ENCODE peak calls at places on chromosome 9, in six cellular contexts. One of them, this sample, is unnamed.

GRCh38 chr9:16154570-16155078 is 601.8 kb downstream of the CCDC171 start:
- DNase-seq in ecto neural progenitor cell: peak; percentile 79
- DNase-seq in activated CD4-positive, alpha-beta T cell treated with anti-CD3 and anti-CD28 coated beads, Interleukin-2, amount 10 ng/mL, durations not matched to agents 7 days and 5 days: peak; percentile 25
- DNase-seq in adrenal gland: no peak
- DNase-seq in globus pallidus: no peak
- DNase-seq in HCEC 1CT: no peak
- DNase-seq in this sample: no peak

GRCh38 chr9:75855509-75855908 is 35.0 kb upstream of the PCSK5 start:
- DNase-seq in HCEC 1CT: peak; percentile 9
- DNase-seq in activated CD4-positive, alpha-beta T cell treated with anti-CD3 and anti-CD28 coated beads, Interleukin-2, amount 10 ng/mL, durations not matched to agents 7 days and 5 days: no peak
- DNase-seq in globus pallidus: no peak
- DNase-seq in ecto neural progenitor cell: no peak
- DNase-seq in adrenal gland: no peak
- DNase-seq in this sample: no peak

GRCh38 chr9:71683598-71684235 is 84.6 kb downstream of the CEMIP2 start:
- DNase-seq in globus pallidus: peak; percentile 8
- DNase-seq in HCEC 1CT: no peak
- DNase-seq in ecto neural progenitor cell: no peak
- DNase-seq in activated CD4-positive, alpha-beta T cell treated with anti-CD3 and anti-CD28 coated beads, Interleukin-2, amount 10 ng/mL, durations not matched to agents 7 days and 5 days: no peak
- DNase-seq in adrenal gland: no peak
- DNase-seq in this sample: no peak

GRCh38 chr9:91101598-91102168 is 260.0 kb downstream of the AUH start:
- DNase-seq in HCEC 1CT: no peak
- DNase-seq in adrenal gland: no peak
- DNase-seq in activated CD4-positive, alpha-beta T cell treated with anti-CD3 and anti-CD28 coated beads, Interleukin-2, amount 10 ng/mL, durations not matched to agents 7 days and 5 days: peak; percentile 95
- DNase-seq in ecto neural progenitor cell: no peak
- DNase-seq in globus pallidus: no peak
- DNase-seq in this sample: no peak

GRCh38 chr9:19102181-19102630 is 498 bp downstream of the HAUS6 start:
- DNase-seq in globus pallidus: peak; percentile 10
- DNase-seq in activated CD4-positive, alpha-beta T cell treated with anti-CD3 and anti-CD28 coated beads, Interleukin-2, amount 10 ng/mL, durations not matched to agents 7 days and 5 days: peak; percentile 55
- DNase-seq in adrenal gland: no peak
- DNase-seq in HCEC 1CT: peak; percentile 33
- DNase-seq in ecto neural progenitor cell: peak; percentile 54
- DNase-seq in this sample: no peak

GRCh38 chr9:126674365-126675146 is 60.8 kb downstream of the LMX1B start:
- DNase-seq in adrenal gland: no peak
- DNase-seq in HCEC 1CT: no peak
- DNase-seq in globus pallidus: no peak
- DNase-seq in activated CD4-positive, alpha-beta T cell treated with anti-CD3 and anti-CD28 coated beads, Interleukin-2, amount 10 ng/mL, durations not matched to agents 7 days and 5 days: no peak
- DNase-seq in ecto neural progenitor cell: no peak
- DNase-seq in this sample: no peak

GRCh38 chr9:103397868-103398600 is 402.9 kb downstream of the CYLC2 start:
- DNase-seq in activated CD4-positive, alpha-beta T cell treated with anti-CD3 and anti-CD28 coated beads, Interleukin-2, amount 10 ng/mL, durations not matched to agents 7 days and 5 days: peak; percentile 30
- DNase-seq in ecto neural progenitor cell: peak; percentile 52
- DNase-seq in adrenal gland: peak; percentile 27
- DNase-seq in globus pallidus: peak; percentile 37
- DNase-seq in HCEC 1CT: peak; percentile 44
- DNase-seq in this sample: peak; percentile 68

GRCh38 chr9:115653231-115653630 is 500.4 kb upstream of the PAPPA start:
- DNase-seq in activated CD4-positive, alpha-beta T cell treated with anti-CD3 and anti-CD28 coated beads, Interleukin-2, amount 10 ng/mL, durations not matched to agents 7 days and 5 days: no peak
- DNase-seq in globus pallidus: no peak
- DNase-seq in adrenal gland: no peak
- DNase-seq in HCEC 1CT: peak; percentile 41
- DNase-seq in ecto neural progenitor cell: no peak
- DNase-seq in this sample: no peak

GRCh38 chr9:123406691-123407536 is 50.9 kb downstream of the CRB2 start:
- DNase-seq in HCEC 1CT: no peak
- DNase-seq in ecto neural progenitor cell: no peak
- DNase-seq in globus pallidus: no peak
- DNase-seq in adrenal gland: no peak
- DNase-seq in activated CD4-positive, alpha-beta T cell treated with anti-CD3 and anti-CD28 coated beads, Interleukin-2, amount 10 ng/mL, durations not matched to agents 7 days and 5 days: no peak
- DNase-seq in this sample: no peak

GRCh38 chr9:110213413-110214044 is 5.6 kb upstream of the C9orf152 start:
- DNase-seq in adrenal gland: no peak
- DNase-seq in HCEC 1CT: no peak
- DNase-seq in ecto neural progenitor cell: no peak
- DNase-seq in globus pallidus: no peak
- DNase-seq in activated CD4-positive, alpha-beta T cell treated with anti-CD3 and anti-CD28 coated beads, Interleukin-2, amount 10 ng/mL, durations not matched to agents 7 days and 5 days: no peak
- DNase-seq in this sample: no peak

GRCh38 chr9:69176446-69177135 is 2.5 kb downstream of the TJP2 start:
- DNase-seq in ecto neural progenitor cell: no peak
- DNase-seq in globus pallidus: no peak
- DNase-seq in adrenal gland: no peak
- DNase-seq in HCEC 1CT: no peak
- DNase-seq in activated CD4-positive, alpha-beta T cell treated with anti-CD3 and anti-CD28 coated beads, Interleukin-2, amount 10 ng/mL, durations not matched to agents 7 days and 5 days: no peak
- DNase-seq in this sample: no peak

GRCh38 chr9:96219615-96220257 is 82.2 kb downstream of the HSD17B3 start:
- DNase-seq in globus pallidus: no peak
- DNase-seq in ecto neural progenitor cell: peak; percentile 63
- DNase-seq in activated CD4-positive, alpha-beta T cell treated with anti-CD3 and anti-CD28 coated beads, Interleukin-2, amount 10 ng/mL, durations not matched to agents 7 days and 5 days: peak; percentile 14
- DNase-seq in HCEC 1CT: no peak
- DNase-seq in adrenal gland: peak; percentile 33
- DNase-seq in this sample: peak; percentile 0

GRCh38 chr9:87959916-87960581 is 14.3 kb downstream of the CDK20 start:
- DNase-seq in HCEC 1CT: no peak
- DNase-seq in activated CD4-positive, alpha-beta T cell treated with anti-CD3 and anti-CD28 coated beads, Interleukin-2, amount 10 ng/mL, durations not matched to agents 7 days and 5 days: no peak
- DNase-seq in globus pallidus: no peak
- DNase-seq in ecto neural progenitor cell: no peak
- DNase-seq in adrenal gland: peak; percentile 49
- DNase-seq in this sample: no peak

GRCh38 chr9:35903049-35903448 is 3.0 kb upstream of the HRCT1 start:
- DNase-seq in HCEC 1CT: peak; percentile 58
- DNase-seq in activated CD4-positive, alpha-beta T cell treated with anti-CD3 and anti-CD28 coated beads, Interleukin-2, amount 10 ng/mL, durations not matched to agents 7 days and 5 days: peak; percentile 73
- DNase-seq in adrenal gland: no peak
- DNase-seq in ecto neural progenitor cell: no peak
- DNase-seq in globus pallidus: peak; percentile 50
- DNase-seq in this sample: peak; percentile 33

GRCh38 chr9:38027714-38028113 is 41.3 kb downstream of the SHB start:
- DNase-seq in ecto neural progenitor cell: no peak
- DNase-seq in adrenal gland: no peak
- DNase-seq in activated CD4-positive, alpha-beta T cell treated with anti-CD3 and anti-CD28 coated beads, Interleukin-2, amount 10 ng/mL, durations not matched to agents 7 days and 5 days: no peak
- DNase-seq in HCEC 1CT: no peak
- DNase-seq in globus pallidus: no peak
- DNase-seq in this sample: no peak

GRCh38 chr9:128096614-128097013 is 28.6 kb downstream of the SLC25A25 start:
- DNase-seq in HCEC 1CT: no peak
- DNase-seq in globus pallidus: no peak
- DNase-seq in ecto neural progenitor cell: no peak
- DNase-seq in activated CD4-positive, alpha-beta T cell treated with anti-CD3 and anti-CD28 coated beads, Interleukin-2, amount 10 ng/mL, durations not matched to agents 7 days and 5 days: no peak
- DNase-seq in adrenal gland: no peak
- DNase-seq in this sample: no peak

GRCh38 chr9:111601237-111602018 is 2.0 kb upstream of the PTGR1 start:
- DNase-seq in adrenal gland: peak; percentile 72
- DNase-seq in ecto neural progenitor cell: no peak
- DNase-seq in HCEC 1CT: peak; percentile 61
- DNase-seq in activated CD4-positive, alpha-beta T cell treated with anti-CD3 and anti-CD28 coated beads, Interleukin-2, amount 10 ng/mL, durations not matched to agents 7 days and 5 days: no peak
- DNase-seq in globus pallidus: no peak
- DNase-seq in this sample: no peak

GRCh38 chr9:95435074-95435728 is 81.6 kb downstream of the PTCH1 start:
- DNase-seq in globus pallidus: peak; percentile 31
- DNase-seq in ecto neural progenitor cell: no peak
- DNase-seq in activated CD4-positive, alpha-beta T cell treated with anti-CD3 and anti-CD28 coated beads, Interleukin-2, amount 10 ng/mL, durations not matched to agents 7 days and 5 days: no peak
- DNase-seq in adrenal gland: no peak
- DNase-seq in HCEC 1CT: no peak
- DNase-seq in this sample: no peak

GRCh38 chr9:10649076-10649475 is 36.3 kb upstream of the PTPRD start:
- DNase-seq in adrenal gland: no peak
- DNase-seq in activated CD4-positive, alpha-beta T cell treated with anti-CD3 and anti-CD28 coated beads, Interleukin-2, amount 10 ng/mL, durations not matched to agents 7 days and 5 days: no peak
- DNase-seq in globus pallidus: no peak
- DNase-seq in HCEC 1CT: no peak
- DNase-seq in ecto neural progenitor cell: no peak
- DNase-seq in this sample: no peak

GRCh38 chr9:137787786-137788505 is 89.6 kb upstream of the CACNA1B start:
- DNase-seq in adrenal gland: no peak
- DNase-seq in ecto neural progenitor cell: no peak
- DNase-seq in globus pallidus: no peak
- DNase-seq in activated CD4-positive, alpha-beta T cell treated with anti-CD3 and anti-CD28 coated beads, Interleukin-2, amount 10 ng/mL, durations not matched to agents 7 days and 5 days: no peak
- DNase-seq in HCEC 1CT: no peak
- DNase-seq in this sample: no peak

GRCh38 chr9:126228111-126228778 is 98.4 kb upstream of the MVB12B start:
- DNase-seq in HCEC 1CT: no peak
- DNase-seq in activated CD4-positive, alpha-beta T cell treated with anti-CD3 and anti-CD28 coated beads, Interleukin-2, amount 10 ng/mL, durations not matched to agents 7 days and 5 days: no peak
- DNase-seq in globus pallidus: no peak
- DNase-seq in ecto neural progenitor cell: no peak
- DNase-seq in adrenal gland: no peak
- DNase-seq in this sample: no peak

GRCh38 chr9:106862115-106862945 is 636 bp upstream of the ZNF462 start:
- DNase-seq in activated CD4-positive, alpha-beta T cell treated with anti-CD3 and anti-CD28 coated beads, Interleukin-2, amount 10 ng/mL, durations not matched to agents 7 days and 5 days: no peak
- DNase-seq in globus pallidus: peak; percentile 58
- DNase-seq in HCEC 1CT: peak; percentile 54
- DNase-seq in adrenal gland: peak; percentile 50
- DNase-seq in ecto neural progenitor cell: peak; percentile 77
- DNase-seq in this sample: peak; percentile 32

GRCh38 chr9:123234853-123235252 is 33.5 kb downstream of the STRBP start:
- DNase-seq in globus pallidus: no peak
- DNase-seq in ecto neural progenitor cell: no peak
- DNase-seq in activated CD4-positive, alpha-beta T cell treated with anti-CD3 and anti-CD28 coated beads, Interleukin-2, amount 10 ng/mL, durations not matched to agents 7 days and 5 days: no peak
- DNase-seq in HCEC 1CT: no peak
- DNase-seq in adrenal gland: no peak
- DNase-seq in this sample: no peak

GRCh38 chr9:129544766-129545165 is 76.1 kb downstream of the C9orf50 start:
- DNase-seq in adrenal gland: no peak
- DNase-seq in activated CD4-positive, alpha-beta T cell treated with anti-CD3 and anti-CD28 coated beads, Interleukin-2, amount 10 ng/mL, durations not matched to agents 7 days and 5 days: no peak
- DNase-seq in ecto neural progenitor cell: no peak
- DNase-seq in HCEC 1CT: peak; percentile 26
- DNase-seq in globus pallidus: no peak
- DNase-seq in this sample: no peak

GRCh38 chr9:109467936-109468335 is 30.2 kb downstream of the PTPN3 start:
- DNase-seq in HCEC 1CT: no peak
- DNase-seq in adrenal gland: no peak
- DNase-seq in globus pallidus: no peak
- DNase-seq in ecto neural progenitor cell: no peak
- DNase-seq in activated CD4-positive, alpha-beta T cell treated with anti-CD3 and anti-CD28 coated beads, Interleukin-2, amount 10 ng/mL, durations not matched to agents 7 days and 5 days: peak; percentile 28
- DNase-seq in this sample: no peak

GRCh38 chr9:13110766-13111400 is 168.6 kb downstream of the MPDZ start:
- DNase-seq in activated CD4-positive, alpha-beta T cell treated with anti-CD3 and anti-CD28 coated beads, Interleukin-2, amount 10 ng/mL, durations not matched to agents 7 days and 5 days: no peak
- DNase-seq in adrenal gland: peak; percentile 34
- DNase-seq in ecto neural progenitor cell: no peak
- DNase-seq in globus pallidus: peak; percentile 43
- DNase-seq in HCEC 1CT: no peak
- DNase-seq in this sample: no peak

This sample was measured in kidney glomerular epithelial cell.